ENCODE peak calls at places on chromosome 14, in ten cellular contexts. F, J, T, P, G, V, W, Y, E and B are unnamed samples.

GRCh38 chr14:99321955-99322730 is 50.1 kb upstream of the BCL11B start:
- DNase-seq in F (no peak), J (no peak), T (no peak), P (no peak), G (no peak), V (no peak), W (no peak), Y (no peak), E (no peak), B (no peak)

GRCh38 chr14:81829447-81829846 is 295.8 kb upstream of the SEL1L start:
- DNase-seq in F (no peak), J (no peak), T (no peak), P (no peak), G (no peak), V (no peak), W (no peak), Y (no peak), E (no peak), B (no peak)

GRCh38 chr14:68730811-68731425 is 61.9 kb downstream of the ZFP36L1 start:
- DNase-seq in F (no peak), J (no peak), T (no peak), P (no peak), G (no peak), V (no peak), W (no peak), Y (no peak), E (no peak), B (no peak)

GRCh38 chr14:23061995-23062394 is 4.7 kb upstream of the CDH24 start:
- DNase-seq in F (no peak), J (peak), T (peak), P (no peak), G (no peak), V (peak), W (no peak), Y (peak), E (no peak), B (peak)

GRCh38 chr14:30988509-30988908 is 36.9 kb upstream of the AP4S1 start:
- DNase-seq in F (no peak), J (no peak), T (peak), P (no peak), G (no peak), V (peak), W (no peak), Y (peak), E (no peak), B (no peak)

GRCh38 chr14:47102472-47102871 is 450.9 kb upstream of the RPL10L start:
- DNase-seq in F (no peak), J (no peak), T (no peak), P (no peak), G (no peak), V (no peak), W (no peak), Y (no peak), E (no peak), B (no peak)

GRCh38 chr14:65632487-65632886 is 220.0 kb downstream of the FUT8 start:
- DNase-seq in F (no peak), J (no peak), T (no peak), P (no peak), G (no peak), V (no peak), W (no peak), Y (no peak), E (no peak), B (no peak)

GRCh38 chr14:77061630-77062029 is 33.1 kb upstream of the IRF2BPL start:
- DNase-seq in F (no peak), J (no peak), T (no peak), P (no peak), G (no peak), V (no peak), W (no peak), Y (no peak), E (no peak), B (no peak)

GRCh38 chr14:81298911-81299310 is 78.2 kb upstream of the GTF2A1 start:
- DNase-seq in F (no peak), J (no peak), T (no peak), P (no peak), G (no peak), V (no peak), W (no peak), Y (no peak), E (no peak), B (no peak)

GRCh38 chr14:51872396-51872795 is 12.0 kb downstream of the GNG2 start:
- DNase-seq in F (no peak), J (no peak), T (no peak), P (peak), G (no peak), V (no peak), W (no peak), Y (no peak), E (peak), B (no peak)

GRCh38 chr14:104350463-104351185 is 212.2 kb downstream of the KIF26A start:
- DNase-seq in F (no peak), J (peak), T (no peak), P (peak), G (no peak), V (no peak), W (no peak), Y (no peak), E (no peak), B (no peak)

GRCh38 chr14:95196268-95196667 is 38.9 kb upstream of the DICER1 start:
- DNase-seq in F (no peak), J (no peak), T (peak), P (no peak), G (no peak), V (no peak), W (no peak), Y (no peak), E (peak), B (no peak)

GRCh38 chr14:88452231-88452630 is 66.8 kb downstream of the SPATA7 start:
- DNase-seq in F (no peak), J (no peak), T (no peak), P (no peak), G (no peak), V (no peak), W (no peak), Y (no peak), E (no peak), B (no peak)

GRCh38 chr14:52079239-52079956 is 10.5 kb upstream of the NID2 start:
- DNase-seq in F (no peak), J (no peak), T (peak), P (no peak), G (no peak), V (peak), W (no peak), Y (no peak), E (no peak), B (no peak)

GRCh38 chr14:104724981-104725771 is 1.1 kb downstream of the ADSS1 start:
- DNase-seq in F (no peak), J (peak), T (peak), P (peak), G (no peak), V (peak), W (no peak), Y (peak), E (no peak), B (no peak)

GRCh38 chr14:31000629-31001338 is 24.7 kb upstream of the AP4S1 start:
- DNase-seq in F (no peak), J (no peak), T (no peak), P (no peak), G (no peak), V (no peak), W (no peak), Y (no peak), E (peak), B (no peak)

GRCh38 chr14:76117789-76118188 is 33.9 kb upstream of the GPATCH2L start:
- DNase-seq in F (peak), J (no peak), T (no peak), P (peak), G (no peak), V (no peak), W (no peak), Y (no peak), E (peak), B (no peak)

GRCh38 chr14:68683326-68683725 is 109.5 kb downstream of the ZFP36L1 start:
- DNase-seq in F (no peak), J (no peak), T (peak), P (no peak), G (no peak), V (peak), W (no peak), Y (peak), E (no peak), B (no peak)

GRCh38 chr14:100619382-100620305 is 32.4 kb upstream of the BEGAIN start:
- DNase-seq in F (no peak), J (peak), T (no peak), P (peak), G (no peak), V (no peak), W (no peak), Y (no peak), E (no peak), B (no peak)

GRCh38 chr14:61003571-61003970 is 22.5 kb downstream of the SLC38A6 start:
- DNase-seq in F (no peak), J (no peak), T (no peak), P (no peak), G (no peak), V (peak), W (no peak), Y (peak), E (no peak), B (no peak)

GRCh38 chr14:93219103-93219726 is 12.2 kb downstream of the UBR7 start:
- DNase-seq in F (peak), J (no peak), T (peak), P (peak), G (no peak), V (peak), W (no peak), Y (peak), E (peak), B (no peak)

GRCh38 chr14:79056879-79057278 is 886.7 kb downstream of the NRXN3 start:
- DNase-seq in F (no peak), J (no peak), T (peak), P (no peak), G (no peak), V (peak), W (no peak), Y (no peak), E (no peak), B (peak)

GRCh38 chr14:59704054-59704453 is 127.4 kb upstream of the CCDC175 start:
- DNase-seq in F (no peak), J (no peak), T (no peak), P (no peak), G (no peak), V (no peak), W (no peak), Y (no peak), E (no peak), B (no peak)

GRCh38 chr14:20631023-20631820 is 10.3 kb downstream of the OR6S1 start:
- DNase-seq in F (no peak), J (no peak), T (peak), P (no peak), G (no peak), V (peak), W (no peak), Y (peak), E (peak), B (no peak)

GRCh38 chr14:88998027-88998426 is 173.6 kb downstream of the TTC8 start:
- DNase-seq in F (no peak), J (no peak), T (no peak), P (peak), G (no peak), V (no peak), W (no peak), Y (no peak), E (peak), B (no peak)

GRCh38 chr14:68660495-68660894 is 132.4 kb downstream of the ZFP36L1 start:
- DNase-seq in F (no peak), J (no peak), T (no peak), P (no peak), G (no peak), V (no peak), W (no peak), Y (no peak), E (no peak), B (no peak)

GRCh38 chr14:54722791-54723432 is 156.0 kb downstream of the SAMD4A start:
- DNase-seq in F (no peak), J (no peak), T (peak), P (no peak), G (no peak), V (peak), W (no peak), Y (peak), E (peak), B (no peak)

GRCh38 chr14:73725116-73726024 is 11.2 kb upstream of the PNMA1 start:
- DNase-seq in F (no peak), J (no peak), T (peak), P (no peak), G (no peak), V (peak), W (no peak), Y (peak), E (no peak), B (no peak)

GRCh38 chr14:95516554-95517209 is at the start of gene SYNE3:
- DNase-seq in F (no peak), J (peak), T (peak), P (peak), G (no peak), V (peak), W (no peak), Y (no peak), E (peak), B (no peak)

GRCh38 chr14:37122288-37122687 is 50.1 kb downstream of the SLC25A21 start:
- DNase-seq in F (no peak), J (no peak), T (peak), P (no peak), G (no peak), V (peak), W (no peak), Y (peak), E (no peak), B (no peak)

GRCh38 chr14:82122678-82123077 is 589.0 kb upstream of the SEL1L start:
- DNase-seq in F (no peak), J (no peak), T (no peak), P (no peak), G (no peak), V (no peak), W (no peak), Y (no peak), E (no peak), B (no peak)

GRCh38 chr14:61749867-61750266 is 12.4 kb upstream of the SNAPC1 start:
- DNase-seq in F (peak), J (no peak), T (no peak), P (no peak), G (no peak), V (no peak), W (no peak), Y (no peak), E (peak), B (no peak)

GRCh38 chr14:21868442-21869046 is 194.9 kb upstream of the OR4E1 start:
- DNase-seq in F (peak), J (no peak), T (peak), P (peak), G (peak), V (peak), W (peak), Y (peak), E (peak), B (no peak)

GRCh38 chr14:54712371-54712998 is 145.6 kb downstream of the SAMD4A start:
- DNase-seq in F (no peak), J (no peak), T (peak), P (no peak), G (no peak), V (peak), W (no peak), Y (peak), E (no peak), B (no peak)

GRCh38 chr14:66074546-66074945 is 411.6 kb upstream of the CCDC196 start:
- DNase-seq in F (peak), J (no peak), T (no peak), P (no peak), G (no peak), V (no peak), W (no peak), Y (no peak), E (no peak), B (no peak)

GRCh38 chr14:41418851-41419250 is 187.8 kb upstream of the LRFN5 start:
- DNase-seq in F (no peak), J (no peak), T (peak), P (no peak), G (no peak), V (no peak), W (no peak), Y (no peak), E (no peak), B (no peak)

GRCh38 chr14:74985806-74986205 is 16.9 kb upstream of the EIF2B2 start:
- DNase-seq in F (no peak), J (no peak), T (no peak), P (no peak), G (no peak), V (no peak), W (no peak), Y (no peak), E (no peak), B (no peak)